ENCODE peak calls at places on chromosomes 11 and 22, in five cellular contexts. One of them, this sample, is unnamed.

GRCh38 chr11:44983786-44984185 is 33.1 kb upstream of the TP53I11 start:
- DNase-seq in adrenal gland: no peak
- DNase-seq in CD8-positive, alpha-beta T cell: no peak
- DNase-seq in pancreas: no peak
- DNase-seq in mucosa of descending colon: no peak
- DNase-seq in this sample: no peak

GRCh38 chr11:68038718-68039525 is at the start of gene TCIRG1:
- DNase-seq in adrenal gland: peak; percentile 89
- DNase-seq in pancreas: peak; percentile 91
- DNase-seq in mucosa of descending colon: peak; percentile 92
- DNase-seq in CD8-positive, alpha-beta T cell: peak; percentile 54
- DNase-seq in this sample: peak; percentile 80

GRCh38 chr11:116420770-116421528 is 351.8 kb downstream of the BUD13 start:
- DNase-seq in CD8-positive, alpha-beta T cell: no peak
- DNase-seq in pancreas: no peak
- DNase-seq in adrenal gland: no peak
- DNase-seq in mucosa of descending colon: no peak
- DNase-seq in this sample: no peak

GRCh38 chr11:554824-555499 is 5.6 kb downstream of the LMNTD2 start:
- DNase-seq in mucosa of descending colon: peak; percentile 80
- DNase-seq in CD8-positive, alpha-beta T cell: peak; percentile 73
- DNase-seq in adrenal gland: no peak
- DNase-seq in pancreas: peak; percentile 87
- DNase-seq in this sample: no peak

GRCh38 chr11:3047637-3048036 is 9.6 kb downstream of the CARS1 start:
- DNase-seq in pancreas: no peak
- DNase-seq in mucosa of descending colon: no peak
- DNase-seq in adrenal gland: no peak
- DNase-seq in CD8-positive, alpha-beta T cell: no peak
- DNase-seq in this sample: no peak

GRCh38 chr11:68312780-68313573 is 586 bp downstream of the LRP5 start:
- DNase-seq in mucosa of descending colon: peak; percentile 46
- DNase-seq in pancreas: peak; percentile 76
- DNase-seq in CD8-positive, alpha-beta T cell: no peak
- DNase-seq in adrenal gland: no peak
- DNase-seq in this sample: no peak

GRCh38 chr11:58625826-58626460 is 3.5 kb downstream of the CNTF start:
- DNase-seq in adrenal gland: no peak
- DNase-seq in mucosa of descending colon: no peak
- DNase-seq in CD8-positive, alpha-beta T cell: no peak
- DNase-seq in pancreas: no peak
- DNase-seq in this sample: no peak

GRCh38 chr11:69670158-69670845 is 4.9 kb downstream of the LTO1 start:
- DNase-seq in CD8-positive, alpha-beta T cell: peak; percentile 62
- DNase-seq in mucosa of descending colon: peak; percentile 88
- DNase-seq in adrenal gland: peak; percentile 82
- DNase-seq in pancreas: peak; percentile 88
- DNase-seq in this sample: peak; percentile 90

GRCh38 chr11:122101625-122102291 is 14.3 kb downstream of the BLID start:
- DNase-seq in CD8-positive, alpha-beta T cell: no peak
- DNase-seq in pancreas: peak; percentile 53
- DNase-seq in adrenal gland: peak; percentile 64
- DNase-seq in mucosa of descending colon: peak; percentile 25
- DNase-seq in this sample: no peak

GRCh38 chr22:19756288-19757128 is 4.1 kb upstream of the TBX1 start:
- DNase-seq in CD8-positive, alpha-beta T cell: peak; percentile 69
- DNase-seq in mucosa of descending colon: peak; percentile 62
- DNase-seq in adrenal gland: no peak
- DNase-seq in pancreas: peak; percentile 84
- DNase-seq in this sample: peak; percentile 80

GRCh38 chr22:18066181-18066859 is 11.5 kb upstream of the PEX26 start:
- DNase-seq in adrenal gland: no peak
- DNase-seq in mucosa of descending colon: no peak
- DNase-seq in pancreas: peak; percentile 39
- DNase-seq in CD8-positive, alpha-beta T cell: no peak
- DNase-seq in this sample: no peak

GRCh38 chr22:42642801-42643631 is 2.6 kb upstream of the ATP5MGL start:
- DNase-seq in CD8-positive, alpha-beta T cell: no peak
- DNase-seq in pancreas: no peak
- DNase-seq in adrenal gland: no peak
- DNase-seq in mucosa of descending colon: no peak
- DNase-seq in this sample: no peak

GRCh38 chr11:103773059-103773458 is 263.4 kb upstream of the DDI1 start:
- DNase-seq in pancreas: no peak
- DNase-seq in mucosa of descending colon: no peak
- DNase-seq in CD8-positive, alpha-beta T cell: no peak
- DNase-seq in adrenal gland: no peak
- DNase-seq in this sample: no peak

GRCh38 chr22:24400037-24400725 is 27.2 kb upstream of the ADORA2A start:
- DNase-seq in CD8-positive, alpha-beta T cell: no peak
- DNase-seq in adrenal gland: no peak
- DNase-seq in mucosa of descending colon: no peak
- DNase-seq in pancreas: no peak
- DNase-seq in this sample: no peak

GRCh38 chr11:36340909-36341308 is 44.8 kb downstream of the PRR5L start:
- DNase-seq in adrenal gland: no peak
- DNase-seq in pancreas: no peak
- DNase-seq in mucosa of descending colon: no peak
- DNase-seq in CD8-positive, alpha-beta T cell: no peak
- DNase-seq in this sample: no peak

GRCh38 chr11:362642-363442 is 6.5 kb upstream of the B4GALNT4 start:
- DNase-seq in adrenal gland: no peak
- DNase-seq in pancreas: no peak
- DNase-seq in CD8-positive, alpha-beta T cell: no peak
- DNase-seq in mucosa of descending colon: no peak
- DNase-seq in this sample: no peak

GRCh38 chr22:30236875-30237274 is 9.7 kb downstream of the LIF start:
- DNase-seq in CD8-positive, alpha-beta T cell: no peak
- DNase-seq in adrenal gland: no peak
- DNase-seq in pancreas: no peak
- DNase-seq in mucosa of descending colon: no peak
- DNase-seq in this sample: no peak

DNA sequence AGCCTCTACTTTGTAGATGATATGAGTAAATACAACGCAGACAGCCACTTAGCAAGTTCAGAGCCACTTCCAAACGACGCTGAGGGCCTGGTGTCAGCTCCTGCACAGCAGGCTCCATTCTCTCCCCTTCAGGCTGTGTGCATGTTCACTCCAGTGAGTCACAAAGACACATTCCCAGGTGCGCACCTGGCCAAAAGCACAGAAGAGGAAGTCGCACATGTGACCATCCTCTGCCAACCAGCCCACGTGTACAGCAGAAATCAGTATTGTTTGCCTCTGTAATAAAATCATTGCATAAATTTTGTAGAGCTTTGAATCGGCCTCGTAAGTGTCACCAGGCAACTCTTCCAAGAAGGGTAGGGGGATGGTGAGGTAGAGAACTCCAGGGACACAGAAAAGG is 19.5 kb upstream of the TPH1 start:
- DNase-seq in mucosa of descending colon: peak; percentile 20
- DNase-seq in adrenal gland: no peak
- DNase-seq in CD8-positive, alpha-beta T cell: no peak
- DNase-seq in pancreas: no peak
- DNase-seq in this sample: peak; percentile 67
- TF ChIP-seq CTCF in mucosa of descending colon: no peak
- TF ChIP-seq CTCF in adrenal gland: no peak
- TF ChIP-seq CTCF in CD8-positive, alpha-beta T cell: no peak
- TF ChIP-seq CTCF in pancreas: no peak
- TF ChIP-seq CTCF in this sample: no peak

GRCh38 chr11:82718307-82718706 is 15.4 kb downstream of the FAM181B start:
- DNase-seq in CD8-positive, alpha-beta T cell: no peak
- DNase-seq in adrenal gland: peak; percentile 26
- DNase-seq in pancreas: no peak
- DNase-seq in mucosa of descending colon: peak; percentile 46
- DNase-seq in this sample: no peak
- TF ChIP-seq CTCF in CD8-positive, alpha-beta T cell: peak; percentile 67
- TF ChIP-seq CTCF in adrenal gland: peak; percentile 74
- TF ChIP-seq CTCF in pancreas: peak; percentile 20
- TF ChIP-seq CTCF in mucosa of descending colon: peak; percentile 46
- TF ChIP-seq CTCF in this sample: peak; percentile 74

DNA sequence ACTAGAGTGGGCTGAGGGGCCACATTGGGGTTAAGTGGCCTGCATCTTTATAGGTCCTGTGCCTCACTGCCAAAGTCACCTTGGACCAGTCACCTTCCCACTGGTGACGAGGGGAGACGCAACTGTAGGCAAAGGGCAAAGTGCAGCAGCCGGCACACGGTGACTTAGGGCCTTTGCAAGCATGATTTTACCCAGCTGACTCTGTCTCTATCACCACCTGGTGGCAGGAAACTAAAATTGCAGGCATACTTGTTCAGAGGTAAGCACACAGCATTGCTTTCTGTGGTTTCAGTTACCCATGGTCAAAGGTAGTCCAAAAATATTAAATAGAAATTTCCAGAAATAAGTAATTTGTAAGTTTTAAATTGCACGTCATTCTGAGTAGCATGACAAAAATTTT is 1164.4 kb downstream of the BRD1 start:
- DNase-seq in mucosa of descending colon: no peak
- DNase-seq in pancreas: no peak
- DNase-seq in adrenal gland: no peak
- DNase-seq in CD8-positive, alpha-beta T cell: no peak
- DNase-seq in this sample: no peak
- TF ChIP-seq CTCF in mucosa of descending colon: no peak
- TF ChIP-seq CTCF in pancreas: no peak
- TF ChIP-seq CTCF in adrenal gland: no peak
- TF ChIP-seq CTCF in CD8-positive, alpha-beta T cell: no peak
- TF ChIP-seq CTCF in this sample: no peak

DNA sequence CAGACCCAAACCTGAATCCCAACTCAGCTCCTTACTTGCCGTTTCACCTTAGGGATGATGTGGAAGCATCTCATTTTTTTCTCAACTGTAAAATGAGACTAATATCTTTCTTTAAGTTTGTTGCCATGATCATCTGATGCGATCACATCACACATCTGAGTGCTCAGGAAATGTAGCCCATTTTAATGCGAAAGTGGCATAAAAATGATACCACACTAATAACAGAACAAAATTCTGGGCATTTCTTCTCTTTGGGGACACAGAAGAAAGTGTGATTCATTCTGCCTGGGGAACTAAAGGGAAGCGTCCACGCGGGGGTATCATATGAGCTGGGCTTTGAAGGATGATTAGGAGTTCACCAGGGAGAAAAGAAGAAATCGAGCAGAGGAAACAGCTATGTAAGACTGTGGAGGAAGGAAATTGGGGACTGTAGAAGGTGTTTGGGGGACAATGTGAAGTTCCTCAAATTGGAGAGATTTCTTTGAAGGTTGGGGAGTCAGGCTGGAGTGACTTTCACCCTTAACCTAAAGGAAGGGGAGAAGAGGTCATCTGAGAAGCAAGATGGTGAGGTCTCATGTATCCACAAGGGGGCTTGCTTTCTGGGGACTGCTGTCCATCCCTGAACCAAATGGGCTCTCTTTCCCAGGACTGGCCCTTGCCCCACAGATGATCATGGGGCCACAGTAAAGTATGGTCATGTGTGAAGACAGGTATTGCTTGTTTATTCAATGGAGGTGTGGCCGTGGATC is 49.7 kb upstream of the NNMT start:
- DNase-seq in pancreas: no peak
- DNase-seq in CD8-positive, alpha-beta T cell: no peak
- DNase-seq in adrenal gland: no peak
- DNase-seq in mucosa of descending colon: no peak
- DNase-seq in this sample: no peak
- TF ChIP-seq CTCF in pancreas: no peak
- TF ChIP-seq CTCF in CD8-positive, alpha-beta T cell: no peak
- TF ChIP-seq CTCF in adrenal gland: no peak
- TF ChIP-seq CTCF in mucosa of descending colon: no peak
- TF ChIP-seq CTCF in this sample: no peak

GRCh38 chr11:66465371-66466224 is 1.1 kb upstream of the PELI3 start:
- DNase-seq in pancreas: no peak
- DNase-seq in mucosa of descending colon: no peak
- DNase-seq in adrenal gland: no peak
- DNase-seq in CD8-positive, alpha-beta T cell: no peak
- DNase-seq in this sample: no peak

GRCh38 chr11:66467756-66468155 is 1.1 kb downstream of the PELI3 start:
- DNase-seq in mucosa of descending colon: peak; percentile 64
- DNase-seq in adrenal gland: peak; percentile 56
- DNase-seq in pancreas: no peak
- DNase-seq in CD8-positive, alpha-beta T cell: no peak
- DNase-seq in this sample: no peak

GRCh38 chr11:66468691-66469090 is 2.0 kb downstream of the PELI3 start:
- DNase-seq in CD8-positive, alpha-beta T cell: no peak
- DNase-seq in mucosa of descending colon: no peak
- DNase-seq in adrenal gland: no peak
- DNase-seq in pancreas: no peak
- DNase-seq in this sample: no peak

GRCh38 chr11:66466225-66467033 is at the start of gene PELI3:
- DNase-seq in CD8-positive, alpha-beta T cell: peak; percentile 92
- DNase-seq in pancreas: peak; percentile 99
- DNase-seq in mucosa of descending colon: peak; percentile 95
- DNase-seq in adrenal gland: peak; percentile 92
- DNase-seq in this sample: peak; percentile 85

GRCh38 chr11:66467034-66467659 is 442 bp downstream of the PELI3 start:
- DNase-seq in CD8-positive, alpha-beta T cell: no peak
- DNase-seq in mucosa of descending colon: no peak
- DNase-seq in pancreas: no peak
- DNase-seq in adrenal gland: no peak
- DNase-seq in this sample: no peak
- TF ChIP-seq CTCF in CD8-positive, alpha-beta T cell: peak; percentile 53
- TF ChIP-seq CTCF in mucosa of descending colon: peak; percentile 22
- TF ChIP-seq CTCF in pancreas: no peak
- TF ChIP-seq CTCF in adrenal gland: peak; percentile 71
- TF ChIP-seq CTCF in this sample: peak; percentile 50

DNA sequence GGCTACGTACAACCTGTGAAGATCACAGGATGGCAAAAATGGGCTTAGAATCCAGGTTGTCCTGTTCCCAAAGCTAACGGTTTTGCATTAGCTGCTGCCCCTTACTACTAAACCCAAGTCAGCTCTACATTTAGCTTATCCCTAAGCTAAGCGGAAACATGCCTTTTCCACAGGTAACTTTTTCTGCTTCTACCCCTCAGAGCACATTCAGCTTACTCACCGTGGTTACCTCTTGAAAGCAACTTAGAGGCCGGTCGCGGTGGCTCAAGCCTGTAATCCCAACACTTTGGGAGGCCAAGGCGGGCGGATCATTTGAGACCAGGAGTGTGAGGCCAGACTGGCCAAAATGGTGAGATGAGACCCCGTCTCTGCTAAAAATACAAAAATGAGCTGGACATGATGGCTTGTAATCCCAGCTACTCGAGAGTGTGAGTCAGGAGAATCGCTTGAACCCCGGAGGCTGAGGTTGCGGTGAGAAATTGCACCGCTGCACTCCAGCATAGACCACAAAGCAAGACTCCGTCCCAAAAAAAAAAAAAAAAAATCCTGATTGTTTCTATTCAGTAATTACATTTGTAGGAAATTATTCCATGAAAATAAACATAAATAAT is 790 bp upstream of the TMEM41B start:
- DNase-seq in mucosa of descending colon: peak; percentile 30
- DNase-seq in CD8-positive, alpha-beta T cell: no peak
- DNase-seq in adrenal gland: peak; percentile 16
- DNase-seq in pancreas: no peak
- DNase-seq in this sample: no peak
- TF ChIP-seq CTCF in mucosa of descending colon: no peak
- TF ChIP-seq CTCF in CD8-positive, alpha-beta T cell: no peak
- TF ChIP-seq CTCF in adrenal gland: no peak
- TF ChIP-seq CTCF in pancreas: no peak
- TF ChIP-seq CTCF in this sample: no peak